ENCODE peak calls at places on chromosomes 3 and 15, in ten cellular contexts. One of them, this sample, is unnamed.

GRCh38 chr15:72155021-72155621 is 36.9 kb downstream of the SENP8 start:
- DNase-seq in stromal cell of bone marrow: no peak
- DNase-seq in fibroblast of the aortic adventitia: peak; percentile 23
- DNase-seq in naive thymus-derived CD8-positive, alpha-beta T cell: no peak
- DNase-seq in NCI-H1105: peak; percentile 92
- DNase-seq in PC-3: peak; percentile 75
- DNase-seq in CD8-positive, alpha-beta memory T cell: no peak
- DNase-seq in GM23338: peak; percentile 36
- DNase-seq in prostate gland: peak; percentile 99
- DNase-seq in HCEC 1CT: no peak
- DNase-seq in this sample: no peak

GRCh38 chr3:130709671-130710070 is 37.0 kb downstream of the PIK3R4 start:
- DNase-seq in stromal cell of bone marrow: no peak
- DNase-seq in fibroblast of the aortic adventitia: peak; percentile 71
- DNase-seq in naive thymus-derived CD8-positive, alpha-beta T cell: no peak
- DNase-seq in NCI-H1105: no peak
- DNase-seq in PC-3: no peak
- DNase-seq in CD8-positive, alpha-beta memory T cell: no peak
- DNase-seq in GM23338: no peak
- DNase-seq in prostate gland: no peak
- DNase-seq in HCEC 1CT: no peak
- DNase-seq in this sample: no peak

GRCh38 chr3:167493240-167493639 is 19.4 kb upstream of the SERPINI2 start:
- DNase-seq in stromal cell of bone marrow: no peak
- DNase-seq in fibroblast of the aortic adventitia: no peak
- DNase-seq in naive thymus-derived CD8-positive, alpha-beta T cell: no peak
- DNase-seq in NCI-H1105: no peak
- DNase-seq in PC-3: peak; percentile 30
- DNase-seq in CD8-positive, alpha-beta memory T cell: no peak
- DNase-seq in GM23338: peak; percentile 80
- DNase-seq in prostate gland: no peak
- DNase-seq in HCEC 1CT: no peak
- DNase-seq in this sample: peak; percentile 2

GRCh38 chr3:172341482-172342059 is 106.7 kb downstream of the GHSR start:
- DNase-seq in stromal cell of bone marrow: peak; percentile 37
- DNase-seq in fibroblast of the aortic adventitia: peak; percentile 79
- DNase-seq in naive thymus-derived CD8-positive, alpha-beta T cell: no peak
- DNase-seq in NCI-H1105: peak; percentile 57
- DNase-seq in PC-3: peak; percentile 89
- DNase-seq in CD8-positive, alpha-beta memory T cell: no peak
- DNase-seq in GM23338: peak; percentile 77
- DNase-seq in prostate gland: peak; percentile 36
- DNase-seq in HCEC 1CT: peak; percentile 35
- DNase-seq in this sample: no peak

GRCh38 chr3:5041315-5041714 is 62.1 kb downstream of the BHLHE40 start:
- DNase-seq in stromal cell of bone marrow: no peak
- DNase-seq in fibroblast of the aortic adventitia: no peak
- DNase-seq in naive thymus-derived CD8-positive, alpha-beta T cell: no peak
- DNase-seq in NCI-H1105: no peak
- DNase-seq in PC-3: no peak
- DNase-seq in CD8-positive, alpha-beta memory T cell: no peak
- DNase-seq in GM23338: no peak
- DNase-seq in prostate gland: no peak
- DNase-seq in HCEC 1CT: no peak
- DNase-seq in this sample: no peak

GRCh38 chr15:71737761-71738160 is 72.6 kb upstream of the NR2E3 start:
- DNase-seq in stromal cell of bone marrow: no peak
- DNase-seq in fibroblast of the aortic adventitia: no peak
- DNase-seq in naive thymus-derived CD8-positive, alpha-beta T cell: no peak
- DNase-seq in NCI-H1105: no peak
- DNase-seq in PC-3: no peak
- DNase-seq in CD8-positive, alpha-beta memory T cell: no peak
- DNase-seq in GM23338: no peak
- DNase-seq in prostate gland: no peak
- DNase-seq in HCEC 1CT: no peak
- DNase-seq in this sample: no peak

GRCh38 chr15:75945953-75946352 is 42.3 kb downstream of the FBXO22 start:
- DNase-seq in stromal cell of bone marrow: no peak
- DNase-seq in fibroblast of the aortic adventitia: no peak
- DNase-seq in naive thymus-derived CD8-positive, alpha-beta T cell: no peak
- DNase-seq in NCI-H1105: no peak
- DNase-seq in PC-3: no peak
- DNase-seq in CD8-positive, alpha-beta memory T cell: no peak
- DNase-seq in GM23338: no peak
- DNase-seq in prostate gland: no peak
- DNase-seq in HCEC 1CT: peak; percentile 34
- DNase-seq in this sample: no peak

GRCh38 chr3:28348286-28348636 is 260 bp upstream of the ZCWPW2 start:
- DNase-seq in stromal cell of bone marrow: peak; percentile 92
- DNase-seq in fibroblast of the aortic adventitia: peak; percentile 94
- DNase-seq in naive thymus-derived CD8-positive, alpha-beta T cell: no peak
- DNase-seq in NCI-H1105: no peak
- DNase-seq in PC-3: no peak
- DNase-seq in CD8-positive, alpha-beta memory T cell: no peak
- DNase-seq in GM23338: no peak
- DNase-seq in prostate gland: no peak
- DNase-seq in HCEC 1CT: no peak
- DNase-seq in this sample: peak; percentile 73

GRCh38 chr3:176376531-176376930 is 820.8 kb downstream of the TBL1XR1 start:
- DNase-seq in stromal cell of bone marrow: no peak
- DNase-seq in fibroblast of the aortic adventitia: no peak
- DNase-seq in naive thymus-derived CD8-positive, alpha-beta T cell: no peak
- DNase-seq in NCI-H1105: peak; percentile 98
- DNase-seq in PC-3: peak; percentile 10
- DNase-seq in CD8-positive, alpha-beta memory T cell: no peak
- DNase-seq in GM23338: no peak
- DNase-seq in prostate gland: no peak
- DNase-seq in HCEC 1CT: no peak
- DNase-seq in this sample: no peak

GRCh38 chr3:178231645-178232044 is 304.6 kb upstream of the KCNMB2 start:
- DNase-seq in stromal cell of bone marrow: no peak
- DNase-seq in fibroblast of the aortic adventitia: peak; percentile 17
- DNase-seq in naive thymus-derived CD8-positive, alpha-beta T cell: no peak
- DNase-seq in NCI-H1105: no peak
- DNase-seq in PC-3: no peak
- DNase-seq in CD8-positive, alpha-beta memory T cell: no peak
- DNase-seq in GM23338: no peak
- DNase-seq in prostate gland: no peak
- DNase-seq in HCEC 1CT: no peak
- DNase-seq in this sample: no peak

GRCh38 chr15:36161781-36162212 is 417.6 kb upstream of the CDIN1 start:
- DNase-seq in stromal cell of bone marrow: peak; percentile 36
- DNase-seq in fibroblast of the aortic adventitia: peak; percentile 76
- DNase-seq in naive thymus-derived CD8-positive, alpha-beta T cell: no peak
- DNase-seq in NCI-H1105: no peak
- DNase-seq in PC-3: peak; percentile 80
- DNase-seq in CD8-positive, alpha-beta memory T cell: no peak
- DNase-seq in GM23338: peak; percentile 20
- DNase-seq in prostate gland: no peak
- DNase-seq in HCEC 1CT: no peak
- DNase-seq in this sample: no peak

GRCh38 chr3:39707314-39707909 is 102.0 kb upstream of the MYRIP start:
- DNase-seq in stromal cell of bone marrow: peak; percentile 34
- DNase-seq in fibroblast of the aortic adventitia: peak; percentile 71
- DNase-seq in naive thymus-derived CD8-positive, alpha-beta T cell: no peak
- DNase-seq in NCI-H1105: no peak
- DNase-seq in PC-3: peak; percentile 49
- DNase-seq in CD8-positive, alpha-beta memory T cell: no peak
- DNase-seq in GM23338: peak; percentile 68
- DNase-seq in prostate gland: peak; percentile 15
- DNase-seq in HCEC 1CT: peak; percentile 12
- DNase-seq in this sample: no peak

GRCh38 chr3:195394700-195395099 is 48.1 kb downstream of the ACAP2 start:
- DNase-seq in stromal cell of bone marrow: peak; percentile 2
- DNase-seq in fibroblast of the aortic adventitia: no peak
- DNase-seq in naive thymus-derived CD8-positive, alpha-beta T cell: no peak
- DNase-seq in NCI-H1105: no peak
- DNase-seq in PC-3: no peak
- DNase-seq in CD8-positive, alpha-beta memory T cell: no peak
- DNase-seq in GM23338: peak; percentile 38
- DNase-seq in prostate gland: no peak
- DNase-seq in HCEC 1CT: peak; percentile 36
- DNase-seq in this sample: no peak

GRCh38 chr3:58572634-58573230 is 4.5 kb downstream of the FAM107A start:
- DNase-seq in stromal cell of bone marrow: no peak
- DNase-seq in fibroblast of the aortic adventitia: no peak
- DNase-seq in naive thymus-derived CD8-positive, alpha-beta T cell: no peak
- DNase-seq in NCI-H1105: no peak
- DNase-seq in PC-3: no peak
- DNase-seq in CD8-positive, alpha-beta memory T cell: no peak
- DNase-seq in GM23338: no peak
- DNase-seq in prostate gland: no peak
- DNase-seq in HCEC 1CT: no peak
- DNase-seq in this sample: no peak

GRCh38 chr15:63531586-63531985 is 27.2 kb downstream of the USP3 start:
- DNase-seq in stromal cell of bone marrow: no peak
- DNase-seq in fibroblast of the aortic adventitia: no peak
- DNase-seq in naive thymus-derived CD8-positive, alpha-beta T cell: no peak
- DNase-seq in NCI-H1105: no peak
- DNase-seq in PC-3: no peak
- DNase-seq in CD8-positive, alpha-beta memory T cell: no peak
- DNase-seq in GM23338: peak; percentile 70
- DNase-seq in prostate gland: no peak
- DNase-seq in HCEC 1CT: no peak
- DNase-seq in this sample: no peak

GRCh38 chr3:73086071-73086494 is 24.6 kb downstream of the EBLN2 start:
- DNase-seq in stromal cell of bone marrow: no peak
- DNase-seq in fibroblast of the aortic adventitia: peak; percentile 65
- DNase-seq in naive thymus-derived CD8-positive, alpha-beta T cell: peak; percentile 70
- DNase-seq in NCI-H1105: no peak
- DNase-seq in PC-3: peak; percentile 68
- DNase-seq in CD8-positive, alpha-beta memory T cell: peak; percentile 16
- DNase-seq in GM23338: peak; percentile 60
- DNase-seq in prostate gland: peak; percentile 14
- DNase-seq in HCEC 1CT: peak; percentile 6
- DNase-seq in this sample: peak; percentile 58

GRCh38 chr15:96365781-96366525 is 35.5 kb downstream of the NR2F2 start:
- DNase-seq in stromal cell of bone marrow: no peak
- DNase-seq in fibroblast of the aortic adventitia: no peak
- DNase-seq in naive thymus-derived CD8-positive, alpha-beta T cell: no peak
- DNase-seq in NCI-H1105: no peak
- DNase-seq in PC-3: no peak
- DNase-seq in CD8-positive, alpha-beta memory T cell: no peak
- DNase-seq in GM23338: peak; percentile 79
- DNase-seq in prostate gland: no peak
- DNase-seq in HCEC 1CT: no peak
- DNase-seq in this sample: no peak

GRCh38 chr3:186068243-186068552 is 40.7 kb downstream of the ETV5 start:
- DNase-seq in stromal cell of bone marrow: no peak
- DNase-seq in fibroblast of the aortic adventitia: no peak
- DNase-seq in naive thymus-derived CD8-positive, alpha-beta T cell: no peak
- DNase-seq in NCI-H1105: no peak
- DNase-seq in PC-3: no peak
- DNase-seq in CD8-positive, alpha-beta memory T cell: no peak
- DNase-seq in GM23338: no peak
- DNase-seq in prostate gland: no peak
- DNase-seq in HCEC 1CT: no peak
- DNase-seq in this sample: no peak

GRCh38 chr3:30017882-30018281 is 588.5 kb upstream of the TGFBR2 start:
- DNase-seq in stromal cell of bone marrow: no peak
- DNase-seq in fibroblast of the aortic adventitia: no peak
- DNase-seq in naive thymus-derived CD8-positive, alpha-beta T cell: no peak
- DNase-seq in NCI-H1105: no peak
- DNase-seq in PC-3: no peak
- DNase-seq in CD8-positive, alpha-beta memory T cell: no peak
- DNase-seq in GM23338: no peak
- DNase-seq in prostate gland: no peak
- DNase-seq in HCEC 1CT: no peak
- DNase-seq in this sample: no peak

GRCh38 chr3:141076026-141076797 is 25.1 kb downstream of the SPSB4 start:
- DNase-seq in stromal cell of bone marrow: no peak
- DNase-seq in fibroblast of the aortic adventitia: no peak
- DNase-seq in naive thymus-derived CD8-positive, alpha-beta T cell: no peak
- DNase-seq in NCI-H1105: no peak
- DNase-seq in PC-3: no peak
- DNase-seq in CD8-positive, alpha-beta memory T cell: no peak
- DNase-seq in GM23338: no peak
- DNase-seq in prostate gland: no peak
- DNase-seq in HCEC 1CT: no peak
- DNase-seq in this sample: no peak

GRCh38 chr15:38540516-38540915 is 24.1 kb downstream of the RASGRP1 start:
- DNase-seq in stromal cell of bone marrow: no peak
- DNase-seq in fibroblast of the aortic adventitia: no peak
- DNase-seq in naive thymus-derived CD8-positive, alpha-beta T cell: no peak
- DNase-seq in NCI-H1105: no peak
- DNase-seq in PC-3: no peak
- DNase-seq in CD8-positive, alpha-beta memory T cell: no peak
- DNase-seq in GM23338: no peak
- DNase-seq in prostate gland: no peak
- DNase-seq in HCEC 1CT: no peak
- DNase-seq in this sample: no peak

GRCh38 chr3:136546718-136547117 is 205.5 kb downstream of the STAG1 start:
- DNase-seq in stromal cell of bone marrow: no peak
- DNase-seq in fibroblast of the aortic adventitia: peak; percentile 14
- DNase-seq in naive thymus-derived CD8-positive, alpha-beta T cell: no peak
- DNase-seq in NCI-H1105: no peak
- DNase-seq in PC-3: peak; percentile 24
- DNase-seq in CD8-positive, alpha-beta memory T cell: no peak
- DNase-seq in GM23338: peak; percentile 37
- DNase-seq in prostate gland: no peak
- DNase-seq in HCEC 1CT: peak; percentile 47
- DNase-seq in this sample: no peak

GRCh38 chr15:34318277-34319079 is 19.1 kb downstream of the SLC12A6 start:
- DNase-seq in stromal cell of bone marrow: peak; percentile 54
- DNase-seq in fibroblast of the aortic adventitia: peak; percentile 77
- DNase-seq in naive thymus-derived CD8-positive, alpha-beta T cell: no peak
- DNase-seq in NCI-H1105: no peak
- DNase-seq in PC-3: peak; percentile 63
- DNase-seq in CD8-positive, alpha-beta memory T cell: no peak
- DNase-seq in GM23338: peak; percentile 76
- DNase-seq in prostate gland: peak; percentile 81
- DNase-seq in HCEC 1CT: peak; percentile 69
- DNase-seq in this sample: no peak

GRCh38 chr15:43799209-43799944 is 643 bp downstream of the SERINC4 start:
- DNase-seq in stromal cell of bone marrow: no peak
- DNase-seq in fibroblast of the aortic adventitia: no peak
- DNase-seq in naive thymus-derived CD8-positive, alpha-beta T cell: peak; percentile 59
- DNase-seq in NCI-H1105: no peak
- DNase-seq in PC-3: no peak
- DNase-seq in CD8-positive, alpha-beta memory T cell: no peak
- DNase-seq in GM23338: no peak
- DNase-seq in prostate gland: peak; percentile 10
- DNase-seq in HCEC 1CT: no peak
- DNase-seq in this sample: no peak

GRCh38 chr15:99029358-99029871 is 21.8 kb upstream of the PGPEP1L start:
- DNase-seq in stromal cell of bone marrow: no peak
- DNase-seq in fibroblast of the aortic adventitia: no peak
- DNase-seq in naive thymus-derived CD8-positive, alpha-beta T cell: no peak
- DNase-seq in NCI-H1105: no peak
- DNase-seq in PC-3: peak; percentile 27
- DNase-seq in CD8-positive, alpha-beta memory T cell: no peak
- DNase-seq in GM23338: no peak
- DNase-seq in prostate gland: no peak
- DNase-seq in HCEC 1CT: no peak
- DNase-seq in this sample: no peak